ENCODE peak calls at places on chromosomes 13 and 19, in four cellular contexts. U is WTC11, P is GM12878, C is HepG2. T is an unnamed sample.

GRCh38 chr19:29323046-29323971 is 110.4 kb upstream of the UQCRFS1 start:
- DNase-seq in U (no peak), P (no peak), C (no peak), T (no peak)

GRCh38 chr13:73656863-73657262 is 477.3 kb downstream of the KLF12 start:
- DNase-seq in U (no peak), P (no peak), C (no peak), T (no peak)

GRCh38 chr19:38932425-38933179 is 1.9 kb downstream of the MRPS12 start:
- DNase-seq in U (peak), P (no peak), C (peak), T (peak)

GRCh38 chr19:46115396-46116109 is 8.9 kb downstream of the IGFL3 start:
- DNase-seq in U (no peak), P (peak), C (no peak), T (no peak)

GRCh38 chr13:84760956-84761355 is 878.7 kb upstream of the SLITRK1 start:
- DNase-seq in U (no peak), P (no peak), C (no peak), T (no peak)

GRCh38 chr13:45119469-45119989 is 781 bp upstream of the GTF2F2 start:
- DNase-seq in U (no peak), P (peak), C (no peak), T (no peak)

GRCh38 chr19:39679791-39680168 is 24.1 kb downstream of the LGALS16 start:
- DNase-seq in U (no peak), P (no peak), C (no peak), T (no peak)

GRCh38 chr19:16463991-16464575 is 7.7 kb downstream of the EPS15L1 start:
- DNase-seq in U (no peak), P (no peak), C (peak), T (no peak)

GRCh38 chr19:3365447-3366103 is 808 bp upstream of the NFIC start:
- DNase-seq in U (no peak), P (no peak), C (no peak), T (no peak)

GRCh38 chr19:34254552-34255432 is at the start of gene GARRE1:
- DNase-seq in U (peak), P (no peak), C (no peak), T (peak)

GRCh38 chr19:19132912-19133311 is 5.4 kb downstream of the TMEM161A start:
- DNase-seq in U (no peak), P (no peak), C (no peak), T (no peak)

GRCh38 chr13:77001963-77002587 is 10.2 kb downstream of the CLN5 start:
- DNase-seq in U (no peak), P (no peak), C (no peak), T (no peak)

GRCh38 chr13:104487006-104487405 is 1420.8 kb upstream of the SLC10A2 start:
- DNase-seq in U (no peak), P (no peak), C (no peak), T (no peak)

GRCh38 chr13:99523838-99524237 is 22.6 kb downstream of the TM9SF2 start:
- DNase-seq in U (no peak), P (no peak), C (no peak), T (no peak)

GRCh38 chr19:1520203-1520780 is 3.6 kb upstream of the PLK5 start:
- DNase-seq in U (no peak), P (no peak), C (no peak), T (no peak)

GRCh38 chr19:45876411-45877197 is 9.3 kb downstream of the IRF2BP1 start:
- DNase-seq in U (peak), P (no peak), C (peak), T (peak)

GRCh38 chr19:40806385-40807146 is 7.6 kb downstream of the EGLN2 start:
- DNase-seq in U (peak), P (no peak), C (peak), T (peak)

GRCh38 chr19:10086032-10086903 is at the start of gene SHFL:
- DNase-seq in U (peak), P (no peak), C (peak), T (peak)

GRCh38 chr13:74066937-74067336 is 67.3 kb downstream of the KLF12 start:
- DNase-seq in U (no peak), P (no peak), C (no peak), T (no peak)

GRCh38 chr13:39106216-39106995 is 68.2 kb downstream of the NHLRC3 start:
- DNase-seq in U (no peak), P (no peak), C (peak), T (no peak)

GRCh38 chr13:30371649-30372265 is 50.5 kb upstream of the UBE2L5 start:
- DNase-seq in U (no peak), P (peak), C (peak), T (no peak)

GRCh38 chr19:44728178-44728577 is 20.3 kb upstream of the BCL3 start:
- DNase-seq in U (no peak), P (no peak), C (no peak), T (no peak)

GRCh38 chr13:91557328-91557727 is 158.9 kb downstream of the GPC5 start:
- DNase-seq in U (no peak), P (no peak), C (no peak), T (peak)

GRCh38 chr13:76533251-76533650 is 353.0 kb downstream of the KCTD12 start:
- DNase-seq in U (no peak), P (no peak), C (no peak), T (no peak)

GRCh38 chr13:21673592-21674270 is 2.9 kb downstream of the FGF9 start:
- DNase-seq in U (peak), P (no peak), C (no peak), T (peak)

GRCh38 chr13:95605426-95606125 is 38.9 kb downstream of the DZIP1 start:
- DNase-seq in U (no peak), P (no peak), C (no peak), T (no peak)

GRCh38 chr13:113816248-113816924 is 47.5 kb downstream of the GAS6 start:
- DNase-seq in U (no peak), P (no peak), C (no peak), T (no peak)

GRCh38 chr19:47541507-47541906 is 26.6 kb upstream of the NAPA start:
- DNase-seq in U (no peak), P (peak), C (no peak), T (no peak)

DNA sequence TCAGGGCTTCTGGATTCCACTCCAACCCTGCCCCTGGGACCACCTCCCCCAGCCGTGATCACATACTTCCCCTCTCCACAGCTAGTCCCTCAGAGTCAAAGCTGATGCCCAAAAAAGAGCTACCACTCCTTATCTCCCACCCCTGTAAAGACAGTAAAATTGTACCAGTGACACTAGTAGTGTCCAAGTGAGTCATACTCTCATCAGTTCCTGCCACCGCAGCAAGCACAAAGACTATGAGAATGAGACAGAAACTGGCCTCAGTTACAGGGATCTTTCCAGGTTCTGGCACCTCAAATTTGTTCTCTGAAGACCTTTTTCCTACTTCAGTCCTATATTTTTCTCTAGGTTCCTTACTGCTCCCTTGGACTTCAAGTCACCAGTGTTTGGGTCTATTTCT is 144.2 kb downstream of the SPRY2 start:
- DNase-seq in U (no peak), P (no peak), C (no peak), T (no peak)
- TF ChIP-seq TCF7 in U (no peak), P (no peak), C (no peak), T (no peak)

GRCh38 chr19:6809262-6809661 is 36.8 kb downstream of the VAV1 start:
- DNase-seq in U (no peak), P (no peak), C (no peak), T (no peak)

GRCh38 chr19:6813659-6814058 is 41.2 kb downstream of the VAV1 start:
- DNase-seq in U (no peak), P (no peak), C (no peak), T (no peak)

GRCh38 chr19:6812612-6813011 is 40.1 kb downstream of the VAV1 start:
- DNase-seq in U (no peak), P (no peak), C (no peak), T (no peak)

GRCh38 chr19:6811378-6811777 is 38.9 kb downstream of the VAV1 start:
- DNase-seq in U (no peak), P (no peak), C (no peak), T (no peak)

GRCh38 chr19:6811906-6812305 is 39.4 kb downstream of the VAV1 start:
- DNase-seq in U (no peak), P (peak), C (peak), T (peak)
- TF ChIP-seq TCF7 in U (no peak), P (no peak), C (no peak), T (no peak)

DNA sequence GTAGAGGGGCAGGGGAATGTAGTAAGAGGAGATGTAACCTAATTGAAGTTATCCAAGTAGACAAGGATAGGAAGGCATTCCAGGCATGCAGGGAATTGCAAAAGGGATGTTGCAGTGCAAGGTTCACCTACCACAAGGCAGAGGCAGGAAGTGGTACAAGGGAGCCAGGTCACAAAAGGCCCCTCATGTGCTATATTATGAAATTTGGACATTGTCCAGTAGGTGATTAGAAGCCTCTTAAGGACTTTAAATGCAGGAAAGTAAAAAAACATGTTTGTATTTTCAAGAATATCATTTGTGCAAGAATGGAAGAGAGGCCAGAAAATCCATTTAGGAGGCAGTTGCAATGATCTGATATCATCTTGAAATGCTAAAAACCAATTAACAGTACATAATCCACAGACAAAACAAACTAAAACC is 111.4 kb downstream of the FRY start:
- DNase-seq in U (peak), P (no peak), C (peak), T (no peak)
- TF ChIP-seq TCF7 in U (no peak), P (no peak), C (peak), T (no peak)

DNA sequence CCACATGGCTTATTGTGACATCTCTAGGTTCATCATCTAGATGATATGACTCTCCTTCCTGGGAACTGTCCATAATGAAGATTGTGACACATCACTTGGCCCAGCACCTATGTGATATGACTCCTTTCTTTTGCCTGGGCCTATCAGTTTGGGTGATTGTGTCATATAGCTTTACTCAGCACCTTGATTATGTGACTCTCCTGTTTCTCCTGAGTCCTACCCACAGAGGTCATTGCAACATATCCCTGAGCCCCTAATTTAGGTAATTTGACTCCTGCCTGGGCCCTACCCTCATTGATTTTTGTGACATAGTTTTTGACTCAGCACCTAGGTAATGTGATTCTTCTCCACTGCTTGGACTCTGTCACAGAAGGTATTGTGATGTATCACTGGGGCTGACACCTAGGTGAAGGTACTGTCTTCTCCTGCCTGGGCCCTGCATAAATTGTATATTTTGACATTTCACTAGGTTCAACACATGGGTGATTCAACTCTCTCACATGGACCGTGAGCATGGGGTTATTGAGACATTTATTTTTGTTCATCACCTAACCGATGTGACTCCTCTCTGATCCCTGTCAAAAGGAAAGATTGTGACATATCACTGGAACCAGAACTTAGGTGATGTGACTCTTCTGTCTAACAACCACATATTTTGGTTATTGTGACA is 26.2 kb upstream of the ZNF254 start:
- DNase-seq in U (no peak), P (no peak), C (no peak), T (no peak)
- TF ChIP-seq TCF7 in U (no peak), P (no peak), C (no peak), T (no peak)

T was measured in K562.